ENCODE peak calls at places on chromosome 11, in four cellular contexts. V is neuronal stem cell, R is mesenchymal stem cell, O is H1. L is an unnamed sample.
A peak's percentile ranks its signal among the peaks of the same experiment; 100 is the strongest.

GRCh38 chr11:61791737-61792309 is 576 bp downstream of the TMEM258 start:
- DNase-seq in V (peak; percentile 66), R (peak; percentile 96), O (no peak), L (peak; percentile 64)

GRCh38 chr11:124943731-124944130 is 7.9 kb upstream of the HEPACAM start:
- DNase-seq in V (no peak), R (no peak), O (no peak), L (no peak)

GRCh38 chr11:77619576-77620198 is 17.9 kb downstream of the CLNS1A start:
- DNase-seq in V (peak; percentile 39), R (peak; percentile 54), O (no peak), L (peak; percentile 30)

GRCh38 chr11:133824593-133824992 is 20.7 kb downstream of the SPATA19 start:
- DNase-seq in V (no peak), R (no peak), O (no peak), L (no peak)

GRCh38 chr11:85752201-85752889 is 58.6 kb downstream of the SYTL2 start:
- DNase-seq in V (no peak), R (no peak), O (no peak), L (no peak)

GRCh38 chr11:59862252-59862651 is 4.0 kb downstream of the TCN1 start:
- DNase-seq in V (no peak), R (no peak), O (no peak), L (no peak)

GRCh38 chr11:36211735-36212430 is 77.3 kb downstream of the COMMD9 start:
- DNase-seq in V (peak; percentile 48), R (no peak), O (no peak), L (peak; percentile 31)

GRCh38 chr11:19957301-19957985 is 202.8 kb downstream of the DBX1 start:
- DNase-seq in V (no peak), R (no peak), O (no peak), L (no peak)

GRCh38 chr11:64285885-64286800 is 495 bp downstream of the GPR137 start:
- DNase-seq in V (no peak), R (no peak), O (no peak), L (no peak)

GRCh38 chr11:13207665-13208594 is 69.7 kb upstream of the BMAL1 start:
- DNase-seq in V (no peak), R (peak; percentile 89), O (no peak), L (peak; percentile 80)

GRCh38 chr11:92357344-92357743 is 132.7 kb downstream of the FAT3 start:
- DNase-seq in V (no peak), R (no peak), O (no peak), L (peak; percentile 40)

GRCh38 chr11:59551651-59552521 is 40.5 kb downstream of the OR4D9 start:
- DNase-seq in V (peak; percentile 58), R (peak; percentile 85), O (no peak), L (no peak)

GRCh38 chr11:110469101-110469500 is 39.4 kb downstream of the FDX1 start:
- DNase-seq in V (no peak), R (no peak), O (no peak), L (no peak)
- H2BK12ac ChIP-seq in V (no peak overlapping the region), R (no peak overlapping the region), O (no peak overlapping the region), L (no peak overlapping the region)

DNA sequence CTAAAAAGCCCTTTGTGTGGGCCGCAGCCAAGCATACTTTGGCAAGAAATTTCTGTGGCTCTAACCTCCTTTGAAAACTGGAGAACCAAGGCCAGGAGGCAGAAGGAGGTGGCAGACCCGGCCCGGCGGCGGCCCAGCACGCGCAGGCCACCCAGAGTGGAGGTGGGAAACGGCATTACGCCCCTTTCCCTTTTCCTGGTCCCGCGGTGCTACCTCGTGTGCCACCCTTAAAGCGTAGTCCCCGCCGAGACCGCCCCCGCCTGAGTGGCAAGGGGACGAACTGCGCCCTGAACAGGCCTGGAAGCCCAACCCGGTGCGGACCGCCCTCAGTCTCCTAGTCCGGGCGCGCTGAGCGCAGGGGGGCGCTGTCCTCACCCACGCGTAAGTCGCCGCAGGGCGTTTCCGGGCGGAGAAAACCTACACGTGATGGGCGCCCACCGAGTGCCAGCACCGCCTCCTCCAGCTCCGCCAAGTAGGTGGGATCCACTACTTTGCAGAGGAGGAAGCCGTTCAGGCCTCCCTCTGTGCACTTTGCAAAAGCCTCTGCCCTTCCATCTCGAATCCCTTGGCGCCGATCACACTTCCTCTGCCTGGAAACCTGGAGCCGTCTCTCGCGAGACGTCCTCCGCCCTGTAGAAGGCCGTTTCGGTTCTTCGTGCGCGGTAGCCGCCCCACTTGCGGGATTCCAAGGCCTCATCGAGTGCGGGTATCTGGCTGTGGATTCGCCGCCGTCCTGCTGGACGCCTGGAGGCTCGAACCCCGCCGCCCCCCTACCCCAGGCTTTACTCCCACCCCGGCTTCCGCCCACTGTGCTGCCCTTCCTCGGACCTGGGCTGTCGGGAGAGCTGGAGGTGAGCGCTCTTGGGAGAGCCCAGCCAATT is at the start of gene ACCS:
- DNase-seq in V (peak; percentile 69), R (peak; percentile 89), O (peak; percentile 85), L (peak; percentile 63)
- H2BK12ac ChIP-seq in V (no peak within 1 kb of the TSS), R (no peak within 1 kb of the TSS), O (peak within 1 kb of the TSS; percentile 80), L (no peak within 1 kb of the TSS)

GRCh38 chr11:43954241-43954640 is 11.8 kb downstream of the C11orf96 start:
- DNase-seq in V (no peak), R (no peak), O (no peak), L (no peak)

GRCh38 chr11:43953521-43953920 is 11.1 kb downstream of the C11orf96 start:
- DNase-seq in V (no peak), R (no peak), O (no peak), L (no peak)

GRCh38 chr11:43952401-43953342 is 10.2 kb downstream of the C11orf96 start:
- DNase-seq in V (no peak), R (no peak), O (no peak), L (peak; percentile 11)

GRCh38 chr11:43957571-43957970 is 15.1 kb downstream of the C11orf96 start:
- DNase-seq in V (no peak), R (no peak), O (no peak), L (no peak)

DNA sequence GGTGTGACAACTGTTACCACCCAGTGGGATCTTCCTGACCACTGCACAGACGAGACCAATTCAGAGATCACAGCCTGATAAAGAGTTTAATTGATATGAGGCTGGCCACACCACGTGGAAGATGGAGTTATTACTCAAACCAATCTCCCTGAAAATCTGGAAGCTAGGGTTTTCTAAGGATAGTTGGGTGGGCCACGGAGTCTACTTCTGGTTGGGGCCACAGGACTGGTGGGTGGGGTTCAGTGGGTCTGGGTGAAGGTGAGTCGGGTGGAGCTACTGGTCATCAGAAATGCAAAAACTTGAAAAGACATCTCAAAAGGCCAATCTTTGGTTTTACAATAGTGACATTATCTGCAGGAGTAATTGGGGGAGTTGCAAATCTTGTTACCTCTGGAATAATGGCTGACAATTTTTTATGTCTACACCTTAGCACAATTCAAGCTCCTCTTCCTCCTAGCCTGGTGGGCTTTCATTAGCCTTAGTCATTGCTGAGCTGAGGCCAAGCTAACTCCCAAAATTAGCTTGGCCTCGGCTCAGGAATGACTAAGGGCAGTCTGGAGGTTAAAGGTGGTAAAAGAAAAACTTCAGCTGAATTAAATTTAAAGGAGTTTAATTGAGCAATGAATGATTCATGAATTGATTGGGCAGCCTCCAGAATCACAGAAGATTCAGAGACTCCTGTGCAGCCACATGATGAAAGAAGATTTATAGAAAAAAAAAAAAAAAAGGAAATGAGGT is 13.1 kb downstream of the C11orf96 start:
- DNase-seq in V (no peak), R (no peak), O (no peak), L (no peak)
- H2BK12ac ChIP-seq in V (no peak overlapping the region), R (no peak overlapping the region), O (no peak overlapping the region), L (no peak overlapping the region)

GRCh38 chr11:121237686-121238658 is 54.6 kb upstream of the SC5D start:
- DNase-seq in V (no peak), R (peak; percentile 40), O (no peak), L (no peak)
- H2BK12ac ChIP-seq in V (peak overlapping the region; percentile 77), R (no peak overlapping the region), O (peak overlapping the region; percentile 50), L (peak overlapping the region; percentile 100)

GRCh38 chr11:65419773-65420481 is 2.7 kb upstream of the NEAT1 start:
- DNase-seq in V (no peak), R (peak; percentile 98), O (no peak), L (peak; percentile 91)
- H2BK12ac ChIP-seq in V (no peak overlapping the region), R (no peak overlapping the region), O (peak overlapping the region; percentile 97), L (peak overlapping the region; percentile 90)

DNA sequence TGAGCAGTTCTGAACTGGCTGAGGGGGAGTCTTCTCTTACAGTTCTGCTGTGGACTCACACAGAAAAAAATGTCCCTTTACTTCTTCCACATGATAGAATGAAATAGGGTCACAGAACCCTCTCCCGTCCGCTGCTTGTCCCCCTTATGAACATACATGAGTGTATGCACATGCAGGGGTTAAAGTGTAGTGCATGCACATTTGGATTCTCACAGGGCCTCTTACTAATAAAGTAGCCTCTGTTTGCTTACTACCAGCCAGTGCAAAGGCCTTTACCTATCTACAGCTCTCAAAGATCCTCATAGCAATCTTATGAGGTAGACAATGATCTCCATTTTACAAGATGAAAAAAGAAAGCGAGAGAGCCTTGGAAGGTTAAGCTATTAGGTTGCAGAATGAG is 91.0 kb downstream of the CEP164 start:
- DNase-seq in V (no peak), R (no peak), O (no peak), L (no peak)
- H2BK12ac ChIP-seq in V (no peak overlapping the region), R (no peak overlapping the region), O (no peak overlapping the region), L (no peak overlapping the region)

DNA sequence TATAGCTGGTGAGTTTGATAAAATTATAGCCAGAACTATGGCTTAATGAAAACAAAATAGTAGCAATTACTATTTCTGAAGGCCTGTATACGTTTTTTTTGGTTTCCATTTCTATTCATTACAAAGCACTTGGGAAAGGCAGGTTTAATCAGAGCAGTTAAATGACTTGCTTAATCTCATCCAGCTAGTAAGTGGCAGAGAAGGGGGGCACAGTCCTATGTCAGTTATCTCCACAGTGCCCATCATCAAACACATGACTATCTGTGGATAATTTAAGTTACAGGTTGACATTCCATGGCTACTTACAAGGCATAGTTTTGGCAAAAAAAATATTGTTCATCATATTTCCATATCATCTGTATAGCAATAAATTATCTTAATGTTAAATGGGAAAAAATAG is 93.7 kb downstream of the PGR start:
- DNase-seq in V (no peak), R (no peak), O (no peak), L (no peak)
- H2BK12ac ChIP-seq in V (no peak overlapping the region), R (no peak overlapping the region), O (no peak overlapping the region), L (no peak overlapping the region)

DNA sequence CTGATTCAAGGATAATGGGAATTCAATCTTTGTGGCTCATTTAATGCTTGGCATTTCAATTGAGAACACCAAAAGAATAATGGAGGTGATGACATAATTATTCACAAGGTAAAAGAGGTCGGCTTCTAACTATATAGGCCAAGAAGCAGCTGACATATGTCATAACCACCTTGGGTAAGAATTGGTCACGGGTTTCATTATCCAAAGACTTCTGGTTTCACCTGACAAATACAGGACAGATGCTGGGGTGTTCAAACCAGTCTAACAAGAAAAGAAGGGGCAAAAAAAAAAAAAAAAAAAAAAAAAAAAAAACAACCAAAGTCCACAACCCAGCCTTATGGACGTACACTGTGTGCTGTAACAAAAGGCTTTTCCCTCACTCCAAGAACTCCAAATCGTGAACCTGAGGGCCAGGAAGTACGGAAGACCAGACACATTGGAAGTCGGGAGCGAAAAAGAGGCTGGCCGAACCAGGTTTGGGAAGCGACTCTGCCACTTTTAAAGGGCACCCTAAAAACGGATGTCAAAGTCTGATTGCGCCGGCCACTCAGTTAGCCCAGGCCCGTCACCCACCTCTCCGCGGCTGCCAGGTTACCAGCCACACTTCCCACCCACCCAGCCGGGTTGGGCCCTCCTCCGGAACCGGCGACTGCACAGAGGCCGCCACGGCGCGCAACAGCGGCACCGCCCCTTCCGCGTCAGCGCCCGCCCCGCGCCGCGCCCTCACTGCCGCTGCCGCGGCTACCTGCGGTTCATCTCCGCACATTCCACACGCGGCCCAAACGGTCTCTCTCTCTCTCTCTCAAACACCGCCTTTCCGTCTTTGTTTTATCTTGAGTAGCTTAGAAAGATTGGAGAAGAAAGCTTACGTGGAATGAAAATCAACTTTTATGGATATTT is at the start of gene HARBI1:
- DNase-seq in V (peak; percentile 89), R (peak; percentile 90), O (peak; percentile 47), L (peak; percentile 94)
- H2BK12ac ChIP-seq in V (no peak within 1 kb of the TSS), R (peak within 1 kb of the TSS; percentile 18), O (peak within 1 kb of the TSS; percentile 92), L (no peak within 1 kb of the TSS)